ENCODE peak calls at places on chromosomes 1 and 21, in six cellular contexts. D is NCI-H1092; W is GF-D8; C is GM23248; M is mucosa of descending colon; O is stimulated activated CD8-positive, alpha-beta memory T cell treated with anti-CD3 and anti-CD28 coated beads, Interleukin-12 subunit alpha, Interleukin-12 subunit beta, amount 100 ng/mL, for 4 hours. A is an unnamed sample.
A peak's percentile ranks its signal among the peaks of the same experiment; 100 is the strongest.

GRCh38 chr1:95701450-95702173 is 467.6 kb downstream of the RWDD3 start:
- DNase-seq in M (peak; percentile 40), O (no peak), D (no peak), C (no peak), W (no peak), A (no peak)

GRCh38 chr1:56304975-56305374 is 274.4 kb downstream of the PLPP3 start:
- DNase-seq in O (no peak), W (no peak), M (no peak), C (no peak), D (no peak), A (no peak)

GRCh38 chr21:32807717-32808380 is 36.3 kb upstream of the PAXBP1 start:
- DNase-seq in C (peak; percentile 84), O (no peak), M (no peak), W (no peak), D (no peak), A (no peak)

GRCh38 chr1:43706598-43707190 is 642 bp upstream of the ST3GAL3 start:
- DNase-seq in W (no peak), M (peak; percentile 61), C (peak; percentile 57), D (no peak), O (peak; percentile 1), A (no peak)

GRCh38 chr1:204507317-204508105 is 8.7 kb upstream of the MDM4 start:
- DNase-seq in W (peak; percentile 22), M (no peak), C (peak; percentile 66), O (no peak), D (peak; percentile 39), A (peak; percentile 72)

GRCh38 chr1:247373721-247374141 is 42.1 kb upstream of the ZNF496 start:
- DNase-seq in O (peak; percentile 23), D (peak; percentile 41), C (peak; percentile 81), W (no peak), M (no peak), A (no peak)

GRCh38 chr1:76154213-76154956 is 79.8 kb downstream of the ST6GALNAC3 start:
- DNase-seq in O (peak; percentile 49), W (peak; percentile 46), C (peak; percentile 82), M (peak; percentile 78), D (peak; percentile 40), A (peak; percentile 70)

GRCh38 chr1:42576935-42577334 is 81.3 kb upstream of the PPIH start:
- DNase-seq in W (no peak), D (no peak), C (no peak), M (no peak), O (no peak), A (no peak)